ENCODE peak calls at places on chromosomes 4 and X, in ten cellular contexts. One of them, this sample, is unnamed.

GRCh38 chr4:110087116-110087708 is 111.2 kb downstream of the ELOVL6 start:
- DNase-seq in activated CD8-positive, alpha-beta T cell treated with anti-CD3 and anti-CD28 coated beads for 36 hours: no peak
- DNase-seq in left ventricle myocardium inferior: no peak
- DNase-seq in K562: no peak
- DNase-seq in ovary: no peak
- DNase-seq in Peyer's patch: no peak
- DNase-seq in AG04450: peak; percentile 27
- DNase-seq in cardiac muscle cell: no peak
- DNase-seq in adrenal gland: no peak
- DNase-seq in chondrocyte: no peak
- DNase-seq in this sample: no peak

GRCh38 chr4:157204634-157205244 is 15.8 kb upstream of the GRIA2 start:
- DNase-seq in cardiac muscle cell: peak; percentile 30
- DNase-seq in ovary: no peak
- DNase-seq in left ventricle myocardium inferior: no peak
- DNase-seq in chondrocyte: no peak
- DNase-seq in Peyer's patch: no peak
- DNase-seq in AG04450: no peak
- DNase-seq in adrenal gland: peak; percentile 49
- DNase-seq in K562: peak; percentile 39
- DNase-seq in activated CD8-positive, alpha-beta T cell treated with anti-CD3 and anti-CD28 coated beads for 36 hours: peak; percentile 46
- DNase-seq in this sample: peak; percentile 27

GRCh38 chrX:153469811-153470410 is 465 bp downstream of the HAUS7 start:
- DNase-seq in AG04450: no peak
- DNase-seq in adrenal gland: peak; percentile 35
- DNase-seq in K562: peak; percentile 44
- DNase-seq in activated CD8-positive, alpha-beta T cell treated with anti-CD3 and anti-CD28 coated beads for 36 hours: peak; percentile 48
- DNase-seq in chondrocyte: no peak
- DNase-seq in ovary: no peak
- DNase-seq in left ventricle myocardium inferior: no peak
- DNase-seq in cardiac muscle cell: peak; percentile 48
- DNase-seq in Peyer's patch: no peak
- DNase-seq in this sample: no peak

GRCh38 chrX:125436855-125437254 is 117.2 kb downstream of the TEX13C start:
- DNase-seq in cardiac muscle cell: peak; percentile 47
- DNase-seq in Peyer's patch: no peak
- DNase-seq in ovary: no peak
- DNase-seq in left ventricle myocardium inferior: no peak
- DNase-seq in adrenal gland: no peak
- DNase-seq in chondrocyte: no peak
- DNase-seq in AG04450: no peak
- DNase-seq in K562: peak; percentile 8
- DNase-seq in activated CD8-positive, alpha-beta T cell treated with anti-CD3 and anti-CD28 coated beads for 36 hours: no peak
- DNase-seq in this sample: no peak

GRCh38 chr4:145409393-145409792 is 72.3 kb upstream of the SMAD1 start:
- DNase-seq in K562: no peak
- DNase-seq in ovary: no peak
- DNase-seq in adrenal gland: no peak
- DNase-seq in AG04450: no peak
- DNase-seq in activated CD8-positive, alpha-beta T cell treated with anti-CD3 and anti-CD28 coated beads for 36 hours: no peak
- DNase-seq in chondrocyte: no peak
- DNase-seq in cardiac muscle cell: no peak
- DNase-seq in Peyer's patch: no peak
- DNase-seq in left ventricle myocardium inferior: no peak
- DNase-seq in this sample: no peak

GRCh38 chrX:143571521-143571920 is 54.2 kb upstream of the SPANXN3 start:
- DNase-seq in adrenal gland: no peak
- DNase-seq in AG04450: no peak
- DNase-seq in ovary: no peak
- DNase-seq in activated CD8-positive, alpha-beta T cell treated with anti-CD3 and anti-CD28 coated beads for 36 hours: no peak
- DNase-seq in K562: no peak
- DNase-seq in left ventricle myocardium inferior: no peak
- DNase-seq in chondrocyte: no peak
- DNase-seq in Peyer's patch: no peak
- DNase-seq in cardiac muscle cell: no peak
- DNase-seq in this sample: no peak

GRCh38 chrX:84188320-84188834 is 378 bp upstream of the RPS6KA6 start:
- DNase-seq in cardiac muscle cell: peak; percentile 78
- DNase-seq in K562: no peak
- DNase-seq in chondrocyte: no peak
- DNase-seq in left ventricle myocardium inferior: peak; percentile 14
- DNase-seq in ovary: peak; percentile 80
- DNase-seq in Peyer's patch: peak; percentile 48
- DNase-seq in activated CD8-positive, alpha-beta T cell treated with anti-CD3 and anti-CD28 coated beads for 36 hours: peak; percentile 6
- DNase-seq in AG04450: peak; percentile 26
- DNase-seq in adrenal gland: peak; percentile 55
- DNase-seq in this sample: peak; percentile 74

GRCh38 chr4:184039963-184040383 is 134.9 kb downstream of the STOX2 start:
- DNase-seq in K562: no peak
- DNase-seq in AG04450: no peak
- DNase-seq in adrenal gland: peak; percentile 7
- DNase-seq in left ventricle myocardium inferior: no peak
- DNase-seq in Peyer's patch: no peak
- DNase-seq in cardiac muscle cell: peak; percentile 8
- DNase-seq in activated CD8-positive, alpha-beta T cell treated with anti-CD3 and anti-CD28 coated beads for 36 hours: peak; percentile 71
- DNase-seq in ovary: peak; percentile 50
- DNase-seq in chondrocyte: no peak
- DNase-seq in this sample: peak; percentile 21

GRCh38 chr4:183675625-183676024 is 16.5 kb downstream of the TRAPPC11 start:
- DNase-seq in AG04450: no peak
- DNase-seq in K562: no peak
- DNase-seq in adrenal gland: no peak
- DNase-seq in Peyer's patch: no peak
- DNase-seq in left ventricle myocardium inferior: no peak
- DNase-seq in ovary: no peak
- DNase-seq in cardiac muscle cell: no peak
- DNase-seq in chondrocyte: no peak
- DNase-seq in activated CD8-positive, alpha-beta T cell treated with anti-CD3 and anti-CD28 coated beads for 36 hours: no peak
- DNase-seq in this sample: no peak

GRCh38 chrX:153595387-153595786 is 3.6 kb downstream of the CCNQ start:
- DNase-seq in K562: no peak
- DNase-seq in adrenal gland: no peak
- DNase-seq in chondrocyte: no peak
- DNase-seq in Peyer's patch: peak; percentile 24
- DNase-seq in activated CD8-positive, alpha-beta T cell treated with anti-CD3 and anti-CD28 coated beads for 36 hours: no peak
- DNase-seq in AG04450: no peak
- DNase-seq in cardiac muscle cell: no peak
- DNase-seq in ovary: no peak
- DNase-seq in left ventricle myocardium inferior: no peak
- DNase-seq in this sample: no peak

GRCh38 chr4:3174371-3175338 is 74.3 kb upstream of the MSANTD1 start:
- DNase-seq in adrenal gland: no peak
- DNase-seq in left ventricle myocardium inferior: no peak
- DNase-seq in activated CD8-positive, alpha-beta T cell treated with anti-CD3 and anti-CD28 coated beads for 36 hours: no peak
- DNase-seq in K562: no peak
- DNase-seq in ovary: no peak
- DNase-seq in chondrocyte: no peak
- DNase-seq in AG04450: no peak
- DNase-seq in Peyer's patch: no peak
- DNase-seq in cardiac muscle cell: peak; percentile 64
- DNase-seq in this sample: no peak

GRCh38 chr4:111632752-111633151 is 512.5 kb upstream of the FAM241A start:
- DNase-seq in chondrocyte: no peak
- DNase-seq in left ventricle myocardium inferior: no peak
- DNase-seq in adrenal gland: no peak
- DNase-seq in AG04450: no peak
- DNase-seq in ovary: no peak
- DNase-seq in cardiac muscle cell: no peak
- DNase-seq in Peyer's patch: no peak
- DNase-seq in activated CD8-positive, alpha-beta T cell treated with anti-CD3 and anti-CD28 coated beads for 36 hours: no peak
- DNase-seq in K562: no peak
- DNase-seq in this sample: no peak

GRCh38 chr4:1980561-1981041 is 28.2 kb downstream of the NELFA start:
- DNase-seq in AG04450: no peak
- DNase-seq in left ventricle myocardium inferior: no peak
- DNase-seq in chondrocyte: no peak
- DNase-seq in adrenal gland: no peak
- DNase-seq in K562: no peak
- DNase-seq in Peyer's patch: no peak
- DNase-seq in cardiac muscle cell: no peak
- DNase-seq in activated CD8-positive, alpha-beta T cell treated with anti-CD3 and anti-CD28 coated beads for 36 hours: no peak
- DNase-seq in ovary: no peak
- DNase-seq in this sample: no peak

GRCh38 chr4:81836716-81837115 is 365.0 kb upstream of the RASGEF1B start:
- DNase-seq in cardiac muscle cell: no peak
- DNase-seq in ovary: no peak
- DNase-seq in AG04450: no peak
- DNase-seq in chondrocyte: no peak
- DNase-seq in Peyer's patch: no peak
- DNase-seq in adrenal gland: no peak
- DNase-seq in K562: peak; percentile 21
- DNase-seq in activated CD8-positive, alpha-beta T cell treated with anti-CD3 and anti-CD28 coated beads for 36 hours: no peak
- DNase-seq in left ventricle myocardium inferior: no peak
- DNase-seq in this sample: no peak

GRCh38 chrX:11504234-11504633 is 161.5 kb downstream of the ARHGAP6 start:
- DNase-seq in left ventricle myocardium inferior: no peak
- DNase-seq in chondrocyte: no peak
- DNase-seq in AG04450: no peak
- DNase-seq in activated CD8-positive, alpha-beta T cell treated with anti-CD3 and anti-CD28 coated beads for 36 hours: no peak
- DNase-seq in K562: no peak
- DNase-seq in Peyer's patch: no peak
- DNase-seq in ovary: no peak
- DNase-seq in adrenal gland: no peak
- DNase-seq in cardiac muscle cell: no peak
- DNase-seq in this sample: no peak

GRCh38 chrX:73916931-73917657 is 354.1 kb downstream of the CHIC1 start:
- DNase-seq in left ventricle myocardium inferior: no peak
- DNase-seq in chondrocyte: no peak
- DNase-seq in ovary: no peak
- DNase-seq in cardiac muscle cell: peak; percentile 52
- DNase-seq in Peyer's patch: no peak
- DNase-seq in K562: no peak
- DNase-seq in adrenal gland: peak; percentile 16
- DNase-seq in AG04450: peak; percentile 63
- DNase-seq in activated CD8-positive, alpha-beta T cell treated with anti-CD3 and anti-CD28 coated beads for 36 hours: no peak
- DNase-seq in this sample: no peak

GRCh38 chr4:165207016-165207430 is 338 bp upstream of the KLHL2 start:
- DNase-seq in chondrocyte: no peak
- DNase-seq in left ventricle myocardium inferior: no peak
- DNase-seq in K562: peak; percentile 19
- DNase-seq in cardiac muscle cell: no peak
- DNase-seq in AG04450: no peak
- DNase-seq in ovary: no peak
- DNase-seq in Peyer's patch: no peak
- DNase-seq in adrenal gland: no peak
- DNase-seq in activated CD8-positive, alpha-beta T cell treated with anti-CD3 and anti-CD28 coated beads for 36 hours: peak; percentile 37
- DNase-seq in this sample: peak; percentile 36

GRCh38 chrX:110442631-110443030 is 84.0 kb downstream of the RTL9 start:
- DNase-seq in AG04450: no peak
- DNase-seq in ovary: no peak
- DNase-seq in cardiac muscle cell: peak; percentile 50
- DNase-seq in Peyer's patch: no peak
- DNase-seq in left ventricle myocardium inferior: no peak
- DNase-seq in activated CD8-positive, alpha-beta T cell treated with anti-CD3 and anti-CD28 coated beads for 36 hours: peak; percentile 6
- DNase-seq in adrenal gland: peak; percentile 11
- DNase-seq in K562: peak; percentile 35
- DNase-seq in chondrocyte: no peak
- DNase-seq in this sample: peak; percentile 31

GRCh38 chrX:131827935-131828334 is 195.2 kb upstream of the STK26 start:
- DNase-seq in K562: peak; percentile 59
- DNase-seq in cardiac muscle cell: peak; percentile 63
- DNase-seq in activated CD8-positive, alpha-beta T cell treated with anti-CD3 and anti-CD28 coated beads for 36 hours: peak; percentile 62
- DNase-seq in ovary: no peak
- DNase-seq in chondrocyte: no peak
- DNase-seq in Peyer's patch: no peak
- DNase-seq in AG04450: no peak
- DNase-seq in left ventricle myocardium inferior: no peak
- DNase-seq in adrenal gland: peak; percentile 4
- DNase-seq in this sample: peak; percentile 28
- TF ChIP-seq CTCF in K562: peak; percentile 91
- TF ChIP-seq CTCF in cardiac muscle cell: peak; percentile 16
- TF ChIP-seq CTCF in activated CD8-positive, alpha-beta T cell treated with anti-CD3 and anti-CD28 coated beads for 36 hours: peak; percentile 26
- TF ChIP-seq CTCF in ovary: no peak
- TF ChIP-seq CTCF in chondrocyte: peak; percentile 16
- TF ChIP-seq CTCF in Peyer's patch: no peak
- TF ChIP-seq CTCF in AG04450: no peak
- TF ChIP-seq CTCF in left ventricle myocardium inferior: no peak
- TF ChIP-seq CTCF in adrenal gland: no peak
- TF ChIP-seq CTCF in this sample: peak; percentile 58

GRCh38 chrX:13764765-13765164 is 30.2 kb downstream of the OFD1 start:
- DNase-seq in adrenal gland: no peak
- DNase-seq in Peyer's patch: no peak
- DNase-seq in ovary: no peak
- DNase-seq in AG04450: no peak
- DNase-seq in cardiac muscle cell: peak; percentile 51
- DNase-seq in chondrocyte: no peak
- DNase-seq in activated CD8-positive, alpha-beta T cell treated with anti-CD3 and anti-CD28 coated beads for 36 hours: no peak
- DNase-seq in left ventricle myocardium inferior: no peak
- DNase-seq in K562: peak; percentile 28
- DNase-seq in this sample: no peak
- TF ChIP-seq CTCF in adrenal gland: no peak
- TF ChIP-seq CTCF in Peyer's patch: no peak
- TF ChIP-seq CTCF in ovary: no peak
- TF ChIP-seq CTCF in AG04450: peak; percentile 19
- TF ChIP-seq CTCF in cardiac muscle cell: peak; percentile 27
- TF ChIP-seq CTCF in chondrocyte: peak; percentile 66
- TF ChIP-seq CTCF in activated CD8-positive, alpha-beta T cell treated with anti-CD3 and anti-CD28 coated beads for 36 hours: no peak
- TF ChIP-seq CTCF in left ventricle myocardium inferior: peak; percentile 47
- TF ChIP-seq CTCF in K562: peak; percentile 20
- TF ChIP-seq CTCF in this sample: no peak

DNA sequence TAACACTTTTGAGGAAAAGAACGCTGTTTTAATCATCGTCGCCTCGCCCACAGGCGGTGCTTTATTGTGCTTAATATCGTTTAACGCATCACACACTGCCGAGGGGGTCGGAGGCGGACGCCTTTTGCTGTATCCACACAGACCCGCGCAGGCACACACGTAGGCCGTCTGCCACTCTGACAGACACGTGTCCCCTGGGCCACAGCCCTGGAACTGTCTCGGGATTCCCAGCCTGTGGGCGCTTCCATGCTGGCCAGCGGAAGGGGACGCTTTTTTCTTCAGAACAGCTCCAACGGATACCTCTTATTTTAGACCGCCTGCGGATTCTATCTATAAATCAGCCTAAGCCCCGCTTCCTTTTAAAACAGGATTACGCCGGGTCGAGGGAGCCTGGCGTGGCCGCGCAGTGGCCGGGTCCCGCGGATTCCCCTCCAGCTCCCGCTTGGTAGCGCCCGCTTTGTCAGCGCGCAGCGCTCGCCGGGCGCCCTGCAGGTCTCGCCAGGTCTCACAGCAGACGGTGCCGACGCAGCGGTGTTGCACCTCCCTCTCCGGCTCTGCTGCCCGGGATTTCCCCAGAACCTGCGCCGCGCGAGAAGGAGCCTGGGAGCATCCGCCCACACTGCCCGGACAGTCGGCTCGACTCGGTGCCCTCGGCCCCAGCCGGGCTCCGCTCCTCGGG is at the start of gene NOCT:
- DNase-seq in ovary: peak; percentile 88
- DNase-seq in adrenal gland: peak; percentile 93
- DNase-seq in K562: peak; percentile 89
- DNase-seq in left ventricle myocardium inferior: peak; percentile 86
- DNase-seq in cardiac muscle cell: peak; percentile 91
- DNase-seq in Peyer's patch: peak; percentile 95
- DNase-seq in AG04450: peak; percentile 81
- DNase-seq in activated CD8-positive, alpha-beta T cell treated with anti-CD3 and anti-CD28 coated beads for 36 hours: peak; percentile 97
- DNase-seq in chondrocyte: peak; percentile 98
- DNase-seq in this sample: peak; percentile 97
- TF ChIP-seq CTCF in ovary: peak; percentile 7
- TF ChIP-seq CTCF in adrenal gland: peak; percentile 22
- TF ChIP-seq CTCF in K562: peak; percentile 4
- TF ChIP-seq CTCF in left ventricle myocardium inferior: peak; percentile 43
- TF ChIP-seq CTCF in cardiac muscle cell: no peak
- TF ChIP-seq CTCF in Peyer's patch: peak; percentile 1
- TF ChIP-seq CTCF in AG04450: no peak
- TF ChIP-seq CTCF in activated CD8-positive, alpha-beta T cell treated with anti-CD3 and anti-CD28 coated beads for 36 hours: no peak
- TF ChIP-seq CTCF in chondrocyte: peak; percentile 2
- TF ChIP-seq CTCF in this sample: peak; percentile 18

GRCh38 chr4:24473309-24473721 is 111.0 kb downstream of the DHX15 start:
- DNase-seq in left ventricle myocardium inferior: peak; percentile 23
- DNase-seq in K562: peak; percentile 25
- DNase-seq in chondrocyte: no peak
- DNase-seq in AG04450: no peak
- DNase-seq in ovary: no peak
- DNase-seq in cardiac muscle cell: peak; percentile 42
- DNase-seq in adrenal gland: peak; percentile 16
- DNase-seq in Peyer's patch: no peak
- DNase-seq in activated CD8-positive, alpha-beta T cell treated with anti-CD3 and anti-CD28 coated beads for 36 hours: peak; percentile 3
- DNase-seq in this sample: peak; percentile 42
- TF ChIP-seq CTCF in left ventricle myocardium inferior: no peak
- TF ChIP-seq CTCF in K562: no peak
- TF ChIP-seq CTCF in chondrocyte: peak; percentile 70
- TF ChIP-seq CTCF in AG04450: no peak
- TF ChIP-seq CTCF in ovary: no peak
- TF ChIP-seq CTCF in cardiac muscle cell: no peak
- TF ChIP-seq CTCF in adrenal gland: no peak
- TF ChIP-seq CTCF in Peyer's patch: no peak
- TF ChIP-seq CTCF in activated CD8-positive, alpha-beta T cell treated with anti-CD3 and anti-CD28 coated beads for 36 hours: peak; percentile 11
- TF ChIP-seq CTCF in this sample: no peak